ENCODE peak calls at places on chromosomes 7 and 10, in five cellular contexts. P is NCI-H1436; G is epithelial cell of esophagus; E is stimulated activated CD8-positive, alpha-beta memory T cell treated with anti-CD3 and anti-CD28 coated beads, Interleukin-4, amount 100 ng/mL, for 4 hours; D is bronchial epithelial cell. Q is an unnamed sample.
A peak's percentile ranks its signal among the peaks of the same experiment; 100 is the strongest.

GRCh38 chr7:20021834-20022233 is 195.3 kb downstream of the MACC1 start:
- DNase-seq in G (no peak), D (no peak), E (no peak), P (no peak), Q (no peak)

GRCh38 chr7:66549466-66549865 is 79.2 kb upstream of the KCTD7 start:
- DNase-seq in D (no peak), E (no peak), P (no peak), G (no peak), Q (no peak)

GRCh38 chr7:100827330-100828226 is at the start of gene EPHB4:
- DNase-seq in D (peak; percentile 68), P (no peak), E (no peak), G (peak; percentile 83), Q (no peak)

GRCh38 chr10:49628599-49628998 is 14.8 kb downstream of the CHAT start:
- DNase-seq in G (no peak), D (no peak), P (no peak), E (no peak), Q (no peak)

GRCh38 chr10:9535744-9536143 is 1481.3 kb downstream of the GATA3 start:
- DNase-seq in D (no peak), G (no peak), P (no peak), E (no peak), Q (no peak)

GRCh38 chr10:27513451-27514191 is 9.5 kb downstream of the RAB18 start:
- DNase-seq in P (no peak), G (peak; percentile 90), E (no peak), D (peak; percentile 76), Q (no peak)

GRCh38 chr7:157627033-157627432 is 290.2 kb downstream of the DNAJB6 start:
- DNase-seq in P (no peak), E (no peak), G (no peak), D (no peak), Q (no peak)

GRCh38 chr10:114168450-114169009 is 5.5 kb downstream of the CCDC186 start:
- DNase-seq in G (no peak), P (no peak), D (no peak), E (no peak), Q (no peak)

GRCh38 chr7:39187130-39187529 is 209.4 kb downstream of the POU6F2 start:
- DNase-seq in G (no peak), D (no peak), P (no peak), E (no peak), Q (no peak)

GRCh38 chr10:46286991-46287693 is at the start of gene ANTXRL:
- DNase-seq in E (no peak), D (no peak), G (no peak), P (no peak), Q (no peak)

GRCh38 chr7:96449094-96449493 is 127.2 kb upstream of the SLC25A13 start:
- DNase-seq in G (no peak), E (no peak), P (no peak), D (no peak), Q (no peak)

GRCh38 chr7:95577137-95577536 is 19.2 kb downstream of the PDK4 start:
- DNase-seq in G (peak; percentile 60), E (no peak), P (no peak), D (peak; percentile 44), Q (no peak)

GRCh38 chr10:32891261-32891660 is 66.8 kb downstream of the ITGB1 start:
- DNase-seq in G (no peak), E (no peak), P (no peak), D (no peak), Q (no peak)

GRCh38 chr7:100398239-100398638 is 25.0 kb downstream of the PILRA start:
- DNase-seq in G (no peak), E (no peak), D (no peak), P (no peak), Q (no peak)

GRCh38 chr7:44379366-44380178 is 54.2 kb upstream of the CAMK2B start:
- DNase-seq in P (no peak), D (peak; percentile 44), G (peak; percentile 34), E (no peak), Q (no peak)

GRCh38 chr7:157890921-157891401 is 554.2 kb downstream of the DNAJB6 start:
- DNase-seq in D (no peak), G (no peak), E (no peak), P (no peak), Q (no peak)

GRCh38 chr7:45092100-45092930 is 3.5 kb upstream of the NACAD start:
- DNase-seq in P (no peak), G (peak; percentile 87), E (no peak), D (peak; percentile 85), Q (no peak)

GRCh38 chr10:122468923-122469781 is 7.8 kb downstream of the HTRA1 start:
- DNase-seq in P (no peak), E (no peak), G (peak; percentile 97), D (peak; percentile 98), Q (peak; percentile 15)

GRCh38 chr7:39674391-39674790 is 51.0 kb downstream of the RALA start:
- DNase-seq in G (no peak), P (no peak), E (no peak), D (no peak), Q (no peak)

GRCh38 chr10:46290101-46290884 is 3.5 kb downstream of the ANTXRL start:
- DNase-seq in D (no peak), G (no peak), E (no peak), P (no peak), Q (no peak)

GRCh38 chr10:60666221-60666620 is 112.1 kb upstream of the CDK1 start:
- DNase-seq in E (no peak), G (peak; percentile 94), P (peak; percentile 15), D (peak; percentile 93), Q (no peak)

GRCh38 chr10:71127773-71128172 is 84.6 kb upstream of the UNC5B start:
- DNase-seq in E (no peak), G (no peak), D (no peak), P (no peak), Q (no peak)

GRCh38 chr7:105707967-105708580 is 126.8 kb upstream of the EFCAB10 start:
- DNase-seq in E (no peak), D (no peak), G (no peak), P (no peak), Q (no peak)

GRCh38 chr10:124385627-124386185 is 33.0 kb downstream of the OAT start:
- DNase-seq in D (no peak), G (no peak), E (no peak), P (no peak), Q (no peak)

GRCh38 chr10:33193867-33194521 is 140.5 kb downstream of the NRP1 start:
- DNase-seq in P (no peak), E (no peak), D (peak; percentile 84), G (peak; percentile 87), Q (no peak)

GRCh38 chr7:27176343-27176731 is 2.2 kb upstream of the HOXA10 start:
- DNase-seq in G (no peak), P (no peak), E (no peak), D (no peak), Q (no peak)

GRCh38 chr10:113753020-113753692 is 1.7 kb downstream of the PLEKHS1 start:
- DNase-seq in D (peak; percentile 12), P (peak; percentile 1), E (no peak), G (peak; percentile 16), Q (peak; percentile 31)